ENCODE peak calls at places on chromosomes 6 and 20, in six cellular contexts. A is tibial nerve, S is epithelial cell of esophagus, N is brain microvascular endothelial cell, B is AG04449, T is colonic mucosa. R is an unnamed sample.

GRCh38 chr6:36133148-36133547 is 2.8 kb downstream of the MAPK13 start:
- DNase-seq in A (no peak), S (no peak), N (no peak), B (no peak), T (no peak), R (no peak)

GRCh38 chr6:72826744-72827438 is 205.0 kb downstream of the KCNQ5 start:
- DNase-seq in A (no peak), S (peak), N (peak), B (no peak), T (no peak), R (no peak)

GRCh38 chr6:133040025-133040838 is 200.9 kb upstream of the EYA4 start:
- DNase-seq in A (no peak), S (peak), N (peak), B (no peak), T (no peak), R (no peak)

GRCh38 chr20:58149412-58150091 is 78.9 kb downstream of the ANKRD60 start:
- DNase-seq in A (no peak), S (no peak), N (no peak), B (no peak), T (no peak), R (no peak)

GRCh38 chr6:69084746-69085335 is 449.8 kb downstream of the ADGRB3 start:
- DNase-seq in A (no peak), S (no peak), N (no peak), B (no peak), T (no peak), R (no peak)

GRCh38 chr20:47205577-47206123 is 150.8 kb downstream of the ZMYND8 start:
- DNase-seq in A (peak), S (peak), N (peak), B (no peak), T (peak), R (peak)

GRCh38 chr20:4766631-4767030 is 44.9 kb downstream of the PRND start:
- DNase-seq in A (no peak), S (no peak), N (no peak), B (no peak), T (no peak), R (no peak)

GRCh38 chr6:89028774-89029173 is 51.8 kb upstream of the PNRC1 start:
- DNase-seq in A (no peak), S (no peak), N (no peak), B (no peak), T (no peak), R (no peak)

GRCh38 chr6:10441004-10441654 is 26.3 kb upstream of the TFAP2A start:
- DNase-seq in A (no peak), S (peak), N (peak), B (peak), T (no peak), R (no peak)

GRCh38 chr6:166954118-166954713 is 2.1 kb downstream of the RNASET2 start:
- DNase-seq in A (no peak), S (no peak), N (no peak), B (no peak), T (peak), R (no peak)

GRCh38 chr6:447381-448165 is 56.0 kb downstream of the IRF4 start:
- DNase-seq in A (no peak), S (no peak), N (no peak), B (no peak), T (no peak), R (no peak)

GRCh38 chr6:104754788-104755409 is 104.8 kb downstream of the HACE1 start:
- DNase-seq in A (no peak), S (no peak), N (no peak), B (no peak), T (no peak), R (no peak)

GRCh38 chr20:41142914-41143313 is 5.6 kb downstream of the PLCG1 start:
- DNase-seq in A (no peak), S (no peak), N (no peak), B (no peak), T (no peak), R (no peak)

GRCh38 chr6:30722280-30723112 is 2.3 kb downstream of the TUBB start:
- DNase-seq in A (peak), S (peak), N (peak), B (no peak), T (peak), R (peak)

GRCh38 chr20:15191082-15191723 is 853.8 kb upstream of the FLRT3 start:
- DNase-seq in A (no peak), S (no peak), N (no peak), B (no peak), T (no peak), R (no peak)

GRCh38 chr6:117840541-117840983 is 66.5 kb upstream of the SLC35F1 start:
- DNase-seq in A (no peak), S (peak), N (peak), B (no peak), T (no peak), R (no peak)

DNA sequence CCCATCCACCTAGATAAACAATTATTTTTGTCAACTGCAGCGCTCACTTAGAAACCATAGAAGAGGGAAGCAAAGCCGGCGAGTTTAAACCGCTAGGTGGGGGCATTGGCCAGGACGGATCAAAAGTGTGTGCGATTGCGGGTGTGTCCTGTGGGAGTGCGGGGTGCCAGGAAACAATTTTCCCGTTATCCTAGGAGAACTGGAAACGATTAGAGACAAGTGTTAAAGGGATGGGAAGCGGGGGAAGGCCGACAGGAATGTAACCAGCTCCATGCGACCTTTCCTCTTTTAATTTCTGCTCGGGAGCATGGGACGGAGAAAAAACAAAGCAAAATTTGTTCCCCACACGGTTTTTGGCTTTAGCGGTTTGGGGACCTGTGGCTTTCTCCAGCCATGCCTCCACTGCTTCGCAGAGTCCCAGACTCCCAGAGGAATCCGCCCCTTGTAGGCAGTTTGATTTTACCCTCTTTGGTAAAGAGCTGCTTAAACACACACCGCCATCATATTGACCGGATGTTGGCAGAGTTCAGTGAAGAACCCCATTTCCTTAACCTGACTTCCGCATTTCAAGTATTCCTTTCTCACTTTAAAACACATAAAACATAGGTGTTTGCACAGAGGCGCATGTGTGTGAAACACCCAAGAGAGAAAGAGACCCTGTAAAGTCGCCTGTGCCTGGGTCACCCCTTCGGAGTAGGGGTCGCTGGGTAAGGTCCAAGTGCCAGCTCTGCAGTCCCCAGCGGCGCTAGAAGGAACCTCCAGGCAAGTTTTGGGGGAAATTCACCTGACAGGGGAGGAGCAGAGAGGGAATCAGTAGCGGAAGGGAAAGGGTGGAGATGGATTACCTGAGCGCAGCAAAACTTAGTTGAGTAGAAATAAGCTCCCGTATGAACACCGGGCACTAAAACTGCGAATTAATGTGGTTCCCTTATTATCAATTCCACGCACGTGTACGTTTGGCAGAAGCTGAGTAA is 3.1 kb upstream of the HTR1B start:
- DNase-seq in A (peak), S (peak), N (peak), B (no peak), T (peak), R (peak)
- H3K4me3 ChIP-seq in A (peak), S (peak), N (peak), B (peak), T (peak), R (no peak)

GRCh38 chr20:35601990-35602389 is 13.6 kb upstream of the SPAG4 start:
- DNase-seq in A (no peak), S (no peak), N (no peak), B (no peak), T (no peak), R (no peak)
- H3K4me3 ChIP-seq in A (peak), S (peak), N (peak), B (peak), T (peak), R (peak)

GRCh38 chr20:10501377-10501776 is 66.3 kb downstream of the SLX4IP start:
- DNase-seq in A (no peak), S (peak), N (no peak), B (no peak), T (no peak), R (no peak)
- H3K4me3 ChIP-seq in A (peak), S (no peak), N (peak), B (no peak), T (no peak), R (no peak)

GRCh38 chr6:158536891-158537798 is 22.7 kb upstream of the TMEM181 start:
- DNase-seq in A (no peak), S (peak), N (no peak), B (no peak), T (peak), R (peak)
- H3K4me3 ChIP-seq in A (peak), S (peak), N (peak), B (peak), T (peak), R (no peak)

GRCh38 chr6:154515808-154516207 is 5.3 kb upstream of the CNKSR3 start:
- DNase-seq in A (no peak), S (no peak), N (no peak), B (no peak), T (no peak), R (no peak)
- H3K4me3 ChIP-seq in A (peak), S (no peak), N (no peak), B (no peak), T (no peak), R (no peak)

DNA sequence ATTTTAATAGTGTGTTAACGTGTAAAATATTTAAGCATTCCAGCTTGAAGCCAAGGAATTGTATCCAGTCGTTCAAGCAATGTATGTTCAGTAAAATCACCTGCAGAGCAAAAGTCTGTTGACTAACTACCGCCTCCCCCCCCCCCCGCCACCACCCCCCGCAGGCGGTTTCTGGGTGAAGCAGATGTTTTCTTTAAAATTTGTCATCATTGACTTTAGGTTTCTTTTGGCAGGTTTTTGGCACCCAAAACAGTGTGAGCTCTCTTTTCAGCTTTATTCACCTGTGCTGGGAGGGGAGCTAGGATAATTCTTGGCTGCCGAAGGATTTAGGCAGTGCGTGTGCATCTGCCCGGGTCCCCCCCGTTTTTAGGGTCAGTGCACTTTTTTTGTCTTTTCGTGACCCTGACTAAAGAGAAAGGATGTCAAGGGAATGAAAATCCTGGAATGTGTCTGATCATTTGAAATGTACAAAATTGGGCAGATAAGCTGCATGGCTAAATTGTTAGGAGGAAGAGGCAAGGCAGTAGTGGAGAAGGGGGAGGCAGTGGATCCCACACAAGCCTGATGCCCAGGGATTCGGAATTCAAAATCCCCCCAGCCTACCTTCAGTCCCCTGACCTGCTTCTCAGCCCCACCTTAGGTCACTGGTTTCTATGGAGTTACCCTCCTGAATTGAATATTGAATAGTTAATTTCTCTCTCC is 1.1 kb downstream of the EDN1 start:
- DNase-seq in A (no peak), S (peak), N (no peak), B (no peak), T (no peak), R (no peak)
- H3K4me3 ChIP-seq in A (peak), S (peak), N (peak), B (peak), T (peak), R (peak)

GRCh38 chr6:33073431-33073871 is at the start of gene HLA-DPA1:
- DNase-seq in A (peak), S (peak), N (no peak), B (no peak), T (peak), R (peak)
- H3K4me3 ChIP-seq in A (peak), S (no peak), N (no peak), B (no peak), T (peak), R (no peak)

DNA sequence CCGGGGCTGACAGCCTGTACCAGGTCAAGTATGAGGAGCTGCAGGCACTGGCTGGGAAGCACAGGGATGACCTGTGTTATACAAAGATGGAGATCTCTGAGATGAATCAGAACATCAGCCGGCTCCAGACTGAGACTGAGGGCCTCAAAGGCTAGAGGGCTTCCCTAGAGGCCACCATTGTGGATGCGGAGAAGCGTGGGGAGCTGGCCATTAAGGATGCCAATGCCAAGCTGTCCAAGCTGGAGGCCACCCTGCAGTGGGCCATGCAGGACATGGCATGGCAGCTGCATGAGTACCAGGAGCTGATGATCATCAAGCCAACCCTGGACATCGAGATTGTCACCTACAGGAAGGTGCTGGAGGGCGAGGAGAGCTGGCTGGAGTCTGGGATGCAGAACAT is 46.8 kb downstream of the KIAA0319 start:
- DNase-seq in A (no peak), S (no peak), N (no peak), B (no peak), T (no peak), R (no peak)
- H3K4me3 ChIP-seq in A (no peak), S (no peak), N (no peak), B (no peak), T (no peak), R (no peak)

GRCh38 chr6:17015144-17015543 is 86.7 kb upstream of the STMND1 start:
- DNase-seq in A (no peak), S (peak), N (peak), B (no peak), T (no peak), R (no peak)

GRCh38 chr6:17017416-17017815 is 84.4 kb upstream of the STMND1 start:
- DNase-seq in A (no peak), S (no peak), N (no peak), B (no peak), T (no peak), R (no peak)

GRCh38 chr6:17018425-17018824 is 83.4 kb upstream of the STMND1 start:
- DNase-seq in A (no peak), S (peak), N (no peak), B (no peak), T (no peak), R (no peak)

GRCh38 chr6:17013701-17014100 is 88.1 kb upstream of the STMND1 start:
- DNase-seq in A (no peak), S (peak), N (peak), B (no peak), T (no peak), R (no peak)

GRCh38 chr6:17015551-17016381 is 86.1 kb upstream of the STMND1 start:
- DNase-seq in A (no peak), S (peak), N (peak), B (no peak), T (peak), R (peak)
- H3K4me3 ChIP-seq in A (peak), S (peak), N (peak), B (no peak), T (peak), R (no peak)

DNA sequence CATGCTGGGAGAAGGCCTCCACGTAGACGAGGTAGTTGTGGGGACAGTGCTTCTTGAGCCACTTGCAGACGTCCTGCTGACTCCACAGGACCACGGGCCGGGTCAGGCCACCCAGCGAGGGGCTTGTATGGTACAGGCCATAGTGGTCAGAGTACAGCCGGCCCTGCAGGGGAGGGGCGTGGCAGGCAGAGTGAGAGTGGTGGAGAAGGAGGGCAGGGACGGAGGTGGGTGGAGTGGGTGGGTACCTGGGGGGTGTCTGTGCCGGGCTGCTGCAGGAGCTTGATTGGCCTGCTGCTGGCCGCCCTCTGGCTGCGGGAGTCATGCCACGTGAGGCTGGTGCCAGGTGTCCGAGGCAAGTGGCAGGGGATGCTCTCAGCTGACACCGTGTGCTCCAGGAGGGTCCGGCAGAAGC is 2.5 kb downstream of the SAMD10 start:
- DNase-seq in A (no peak), S (no peak), N (no peak), B (no peak), T (no peak), R (no peak)
- H3K4me3 ChIP-seq in A (no peak), S (no peak), N (no peak), B (no peak), T (no peak), R (no peak)